ENCODE peak calls at places on chromosome 20, in ten cellular contexts. One of them, this sample, is unnamed.

GRCh38 chr20:61193164-61193563 is 58.9 kb upstream of the CDH4 start:
- DNase-seq in MCF 10A: no peak
- DNase-seq in trophoblast cell: no peak
- DNase-seq in ascending aorta: no peak
- DNase-seq in myocyte: no peak
- DNase-seq in heart left ventricle: no peak
- DNase-seq in SW 1271: no peak
- DNase-seq in NCI-H446 treated with DMSO at 0.1 percent for 48 hours: no peak
- DNase-seq in M059J: no peak
- DNase-seq in NCI-H510A treated with DMSO at 0.1 percent for 48 hours: no peak
- DNase-seq in this sample: no peak

GRCh38 chr20:22430154-22430745 is 154.1 kb downstream of the FOXA2 start:
- DNase-seq in myocyte: peak; percentile 3
- DNase-seq in MCF 10A: peak; percentile 35
- DNase-seq in trophoblast cell: no peak
- DNase-seq in NCI-H446 treated with DMSO at 0.1 percent for 48 hours: no peak
- DNase-seq in heart left ventricle: no peak
- DNase-seq in M059J: peak; percentile 90
- DNase-seq in ascending aorta: no peak
- DNase-seq in NCI-H510A treated with DMSO at 0.1 percent for 48 hours: peak; percentile 48
- DNase-seq in SW 1271: no peak
- DNase-seq in this sample: no peak

GRCh38 chr20:62195736-62196135 is 12.9 kb downstream of the MTG2 start:
- DNase-seq in MCF 10A: no peak
- DNase-seq in NCI-H510A treated with DMSO at 0.1 percent for 48 hours: no peak
- DNase-seq in heart left ventricle: no peak
- DNase-seq in ascending aorta: no peak
- DNase-seq in NCI-H446 treated with DMSO at 0.1 percent for 48 hours: no peak
- DNase-seq in myocyte: no peak
- DNase-seq in SW 1271: no peak
- DNase-seq in trophoblast cell: no peak
- DNase-seq in M059J: no peak
- DNase-seq in this sample: no peak

GRCh38 chr20:23165307-23165750 is 79.2 kb upstream of the CD93 start:
- DNase-seq in NCI-H446 treated with DMSO at 0.1 percent for 48 hours: no peak
- DNase-seq in ascending aorta: no peak
- DNase-seq in trophoblast cell: no peak
- DNase-seq in heart left ventricle: no peak
- DNase-seq in myocyte: no peak
- DNase-seq in MCF 10A: no peak
- DNase-seq in NCI-H510A treated with DMSO at 0.1 percent for 48 hours: no peak
- DNase-seq in SW 1271: no peak
- DNase-seq in M059J: no peak
- DNase-seq in this sample: no peak

GRCh38 chr20:7629880-7630279 is 310.4 kb downstream of the HAO1 start:
- DNase-seq in myocyte: no peak
- DNase-seq in trophoblast cell: no peak
- DNase-seq in MCF 10A: no peak
- DNase-seq in heart left ventricle: no peak
- DNase-seq in NCI-H510A treated with DMSO at 0.1 percent for 48 hours: no peak
- DNase-seq in NCI-H446 treated with DMSO at 0.1 percent for 48 hours: no peak
- DNase-seq in ascending aorta: no peak
- DNase-seq in SW 1271: no peak
- DNase-seq in M059J: no peak
- DNase-seq in this sample: peak; percentile 44

GRCh38 chr20:46347831-46348230 is 39.5 kb upstream of the CDH22 start:
- DNase-seq in heart left ventricle: no peak
- DNase-seq in M059J: no peak
- DNase-seq in myocyte: no peak
- DNase-seq in ascending aorta: no peak
- DNase-seq in MCF 10A: no peak
- DNase-seq in NCI-H510A treated with DMSO at 0.1 percent for 48 hours: no peak
- DNase-seq in SW 1271: no peak
- DNase-seq in NCI-H446 treated with DMSO at 0.1 percent for 48 hours: no peak
- DNase-seq in trophoblast cell: no peak
- DNase-seq in this sample: no peak

GRCh38 chr20:55579802-55580201 is 425.5 kb downstream of the CBLN4 start:
- DNase-seq in SW 1271: no peak
- DNase-seq in M059J: no peak
- DNase-seq in NCI-H510A treated with DMSO at 0.1 percent for 48 hours: no peak
- DNase-seq in trophoblast cell: no peak
- DNase-seq in NCI-H446 treated with DMSO at 0.1 percent for 48 hours: no peak
- DNase-seq in ascending aorta: no peak
- DNase-seq in heart left ventricle: no peak
- DNase-seq in MCF 10A: no peak
- DNase-seq in myocyte: no peak
- DNase-seq in this sample: no peak

GRCh38 chr20:52082612-52083011 is 109.0 kb downstream of the ZFP64 start:
- DNase-seq in MCF 10A: peak; percentile 7
- DNase-seq in SW 1271: no peak
- DNase-seq in ascending aorta: no peak
- DNase-seq in heart left ventricle: no peak
- DNase-seq in NCI-H510A treated with DMSO at 0.1 percent for 48 hours: no peak
- DNase-seq in trophoblast cell: no peak
- DNase-seq in NCI-H446 treated with DMSO at 0.1 percent for 48 hours: no peak
- DNase-seq in myocyte: no peak
- DNase-seq in M059J: peak; percentile 32
- DNase-seq in this sample: no peak

GRCh38 chr20:33401042-33401921 is at the start of gene CDK5RAP1:
- DNase-seq in myocyte: peak; percentile 93
- DNase-seq in heart left ventricle: peak; percentile 91
- DNase-seq in trophoblast cell: peak; percentile 87
- DNase-seq in MCF 10A: peak; percentile 87
- DNase-seq in ascending aorta: peak; percentile 46
- DNase-seq in NCI-H510A treated with DMSO at 0.1 percent for 48 hours: peak; percentile 68
- DNase-seq in M059J: peak; percentile 91
- DNase-seq in SW 1271: peak; percentile 98
- DNase-seq in NCI-H446 treated with DMSO at 0.1 percent for 48 hours: peak; percentile 78
- DNase-seq in this sample: peak; percentile 97

GRCh38 chr20:1322511-1323245 is 6.3 kb downstream of the SDCBP2 start:
- DNase-seq in trophoblast cell: no peak
- DNase-seq in ascending aorta: no peak
- DNase-seq in NCI-H446 treated with DMSO at 0.1 percent for 48 hours: no peak
- DNase-seq in M059J: peak; percentile 99
- DNase-seq in SW 1271: no peak
- DNase-seq in MCF 10A: peak; percentile 92
- DNase-seq in NCI-H510A treated with DMSO at 0.1 percent for 48 hours: no peak
- DNase-seq in heart left ventricle: no peak
- DNase-seq in myocyte: peak; percentile 30
- DNase-seq in this sample: peak; percentile 97

GRCh38 chr20:3930265-3931206 is 41.3 kb downstream of the PANK2 start:
- DNase-seq in trophoblast cell: peak; percentile 82
- DNase-seq in ascending aorta: no peak
- DNase-seq in heart left ventricle: no peak
- DNase-seq in MCF 10A: no peak
- DNase-seq in myocyte: no peak
- DNase-seq in SW 1271: no peak
- DNase-seq in NCI-H510A treated with DMSO at 0.1 percent for 48 hours: no peak
- DNase-seq in NCI-H446 treated with DMSO at 0.1 percent for 48 hours: no peak
- DNase-seq in M059J: no peak
- DNase-seq in this sample: no peak

GRCh38 chr20:31641391-31641790 is 3.7 kb downstream of the COX4I2 start:
- DNase-seq in SW 1271: no peak
- DNase-seq in MCF 10A: no peak
- DNase-seq in NCI-H446 treated with DMSO at 0.1 percent for 48 hours: no peak
- DNase-seq in ascending aorta: no peak
- DNase-seq in heart left ventricle: no peak
- DNase-seq in trophoblast cell: no peak
- DNase-seq in NCI-H510A treated with DMSO at 0.1 percent for 48 hours: no peak
- DNase-seq in myocyte: no peak
- DNase-seq in M059J: no peak
- DNase-seq in this sample: no peak

GRCh38 chr20:15763344-15763743 is 809.9 kb downstream of the KIF16B start:
- DNase-seq in MCF 10A: no peak
- DNase-seq in heart left ventricle: no peak
- DNase-seq in myocyte: no peak
- DNase-seq in NCI-H510A treated with DMSO at 0.1 percent for 48 hours: no peak
- DNase-seq in trophoblast cell: no peak
- DNase-seq in NCI-H446 treated with DMSO at 0.1 percent for 48 hours: no peak
- DNase-seq in ascending aorta: no peak
- DNase-seq in SW 1271: no peak
- DNase-seq in M059J: peak; percentile 36
- DNase-seq in this sample: no peak

GRCh38 chr20:62506087-62506486 is 30.3 kb upstream of the GATA5 start:
- DNase-seq in NCI-H446 treated with DMSO at 0.1 percent for 48 hours: no peak
- DNase-seq in trophoblast cell: no peak
- DNase-seq in SW 1271: no peak
- DNase-seq in ascending aorta: no peak
- DNase-seq in NCI-H510A treated with DMSO at 0.1 percent for 48 hours: no peak
- DNase-seq in myocyte: no peak
- DNase-seq in MCF 10A: no peak
- DNase-seq in M059J: no peak
- DNase-seq in heart left ventricle: no peak
- DNase-seq in this sample: no peak

GRCh38 chr20:16580127-16580526 is 6.9 kb upstream of the KIF16B start:
- DNase-seq in heart left ventricle: no peak
- DNase-seq in NCI-H446 treated with DMSO at 0.1 percent for 48 hours: peak; percentile 98
- DNase-seq in myocyte: peak; percentile 78
- DNase-seq in SW 1271: no peak
- DNase-seq in ascending aorta: no peak
- DNase-seq in NCI-H510A treated with DMSO at 0.1 percent for 48 hours: peak; percentile 59
- DNase-seq in trophoblast cell: peak; percentile 86
- DNase-seq in M059J: peak; percentile 84
- DNase-seq in MCF 10A: peak; percentile 92
- DNase-seq in this sample: peak; percentile 27

GRCh38 chr20:23152308-23152892 is 66.3 kb upstream of the CD93 start:
- DNase-seq in NCI-H510A treated with DMSO at 0.1 percent for 48 hours: peak; percentile 21
- DNase-seq in trophoblast cell: peak; percentile 33
- DNase-seq in ascending aorta: peak; percentile 94
- DNase-seq in heart left ventricle: peak; percentile 87
- DNase-seq in MCF 10A: no peak
- DNase-seq in SW 1271: peak; percentile 14
- DNase-seq in M059J: peak; percentile 90
- DNase-seq in myocyte: peak; percentile 95
- DNase-seq in NCI-H446 treated with DMSO at 0.1 percent for 48 hours: no peak
- DNase-seq in this sample: peak; percentile 61

GRCh38 chr20:1707588-1708449 is 50.2 kb upstream of the SIRPG start:
- DNase-seq in MCF 10A: no peak
- DNase-seq in NCI-H446 treated with DMSO at 0.1 percent for 48 hours: no peak
- DNase-seq in SW 1271: no peak
- DNase-seq in ascending aorta: no peak
- DNase-seq in NCI-H510A treated with DMSO at 0.1 percent for 48 hours: no peak
- DNase-seq in M059J: peak; percentile 53
- DNase-seq in myocyte: no peak
- DNase-seq in heart left ventricle: no peak
- DNase-seq in trophoblast cell: no peak
- DNase-seq in this sample: no peak

This sample was measured in ELR.